ENCODE peak calls at places on chromosomes 2 and 18, in six cellular contexts. One of them, this sample, is unnamed.

GRCh38 chr2:86239326-86239725 is 40.1 kb downstream of the MRPL35 start:
- DNase-seq in cardiac fibroblast: no peak
- DNase-seq in HFF-Myc: no peak
- DNase-seq in mucosa of gallbladder: no peak
- DNase-seq in stimulated activated CD8-positive, alpha-beta memory T cell treated with anti-CD3 and anti-CD28 coated beads, Interleukin-4, amount 100 ng/mL, for 24 hours: no peak
- DNase-seq in NCI-H2029: no peak
- DNase-seq in this sample: no peak

GRCh38 chr2:43950383-43951008 is 45.3 kb downstream of the LRPPRC start:
- DNase-seq in HFF-Myc: peak
- DNase-seq in NCI-H2029: no peak
- DNase-seq in mucosa of gallbladder: no peak
- DNase-seq in stimulated activated CD8-positive, alpha-beta memory T cell treated with anti-CD3 and anti-CD28 coated beads, Interleukin-4, amount 100 ng/mL, for 24 hours: no peak
- DNase-seq in cardiac fibroblast: peak
- DNase-seq in this sample: no peak

GRCh38 chr2:233439191-233439590 is 84.9 kb downstream of the DGKD start:
- DNase-seq in HFF-Myc: no peak
- DNase-seq in mucosa of gallbladder: no peak
- DNase-seq in NCI-H2029: no peak
- DNase-seq in cardiac fibroblast: peak
- DNase-seq in stimulated activated CD8-positive, alpha-beta memory T cell treated with anti-CD3 and anti-CD28 coated beads, Interleukin-4, amount 100 ng/mL, for 24 hours: no peak
- DNase-seq in this sample: no peak

GRCh38 chr2:46562451-46562841 is 83.1 kb downstream of the TMEM247 start:
- DNase-seq in HFF-Myc: no peak
- DNase-seq in mucosa of gallbladder: no peak
- DNase-seq in stimulated activated CD8-positive, alpha-beta memory T cell treated with anti-CD3 and anti-CD28 coated beads, Interleukin-4, amount 100 ng/mL, for 24 hours: no peak
- DNase-seq in NCI-H2029: no peak
- DNase-seq in cardiac fibroblast: no peak
- DNase-seq in this sample: no peak

GRCh38 chr2:147630585-147630984 is 214.2 kb upstream of the ACVR2A start:
- DNase-seq in mucosa of gallbladder: no peak
- DNase-seq in cardiac fibroblast: no peak
- DNase-seq in NCI-H2029: no peak
- DNase-seq in stimulated activated CD8-positive, alpha-beta memory T cell treated with anti-CD3 and anti-CD28 coated beads, Interleukin-4, amount 100 ng/mL, for 24 hours: no peak
- DNase-seq in HFF-Myc: no peak
- DNase-seq in this sample: no peak

GRCh38 chr2:54866868-54867267 is 143.4 kb downstream of the EML6 start:
- DNase-seq in mucosa of gallbladder: no peak
- DNase-seq in cardiac fibroblast: no peak
- DNase-seq in stimulated activated CD8-positive, alpha-beta memory T cell treated with anti-CD3 and anti-CD28 coated beads, Interleukin-4, amount 100 ng/mL, for 24 hours: no peak
- DNase-seq in HFF-Myc: no peak
- DNase-seq in NCI-H2029: no peak
- DNase-seq in this sample: no peak

GRCh38 chr2:237581751-237582746 is 8.5 kb downstream of the RAB17 start:
- DNase-seq in NCI-H2029: peak
- DNase-seq in cardiac fibroblast: peak
- DNase-seq in stimulated activated CD8-positive, alpha-beta memory T cell treated with anti-CD3 and anti-CD28 coated beads, Interleukin-4, amount 100 ng/mL, for 24 hours: peak
- DNase-seq in HFF-Myc: no peak
- DNase-seq in mucosa of gallbladder: peak
- DNase-seq in this sample: peak

GRCh38 chr18:50853863-50854271 is 25.1 kb upstream of the ME2 start:
- DNase-seq in mucosa of gallbladder: peak
- DNase-seq in HFF-Myc: no peak
- DNase-seq in NCI-H2029: no peak
- DNase-seq in cardiac fibroblast: peak
- DNase-seq in stimulated activated CD8-positive, alpha-beta memory T cell treated with anti-CD3 and anti-CD28 coated beads, Interleukin-4, amount 100 ng/mL, for 24 hours: no peak
- DNase-seq in this sample: no peak

GRCh38 chr2:230821991-230822520 is 42.7 kb upstream of the ITM2C start:
- DNase-seq in stimulated activated CD8-positive, alpha-beta memory T cell treated with anti-CD3 and anti-CD28 coated beads, Interleukin-4, amount 100 ng/mL, for 24 hours: no peak
- DNase-seq in mucosa of gallbladder: no peak
- DNase-seq in HFF-Myc: no peak
- DNase-seq in NCI-H2029: no peak
- DNase-seq in cardiac fibroblast: no peak
- DNase-seq in this sample: no peak